ENCODE peak calls at places on chromosomes 16 and 17, in five cellular contexts. One of them, this sample, is unnamed.

GRCh38 chr17:7440113-7440822 is 956 bp downstream of the FGF11 start:
- DNase-seq in ACHN: peak; percentile 71
- DNase-seq in A549: peak; percentile 39
- DNase-seq in cardiac septum: no peak
- DNase-seq in progenitor cell of endocrine pancreas: no peak
- DNase-seq in this sample: peak; percentile 81

GRCh38 chr16:20611975-20612471 is 35.9 kb upstream of the ACSM2B start:
- DNase-seq in ACHN: no peak
- DNase-seq in A549: no peak
- DNase-seq in cardiac septum: no peak
- DNase-seq in progenitor cell of endocrine pancreas: no peak
- DNase-seq in this sample: peak; percentile 88

GRCh38 chr16:49603956-49604355 is 230.4 kb downstream of the C16orf78 start:
- DNase-seq in ACHN: no peak
- DNase-seq in A549: no peak
- DNase-seq in cardiac septum: no peak
- DNase-seq in progenitor cell of endocrine pancreas: no peak
- DNase-seq in this sample: no peak

GRCh38 chr17:80872011-80872929 is 119.4 kb upstream of the CHMP6 start:
- DNase-seq in ACHN: no peak
- DNase-seq in A549: no peak
- DNase-seq in cardiac septum: no peak
- DNase-seq in progenitor cell of endocrine pancreas: no peak
- DNase-seq in this sample: peak; percentile 71

GRCh38 chr16:58863761-58864160 is 129.6 kb upstream of the GOT2 start:
- DNase-seq in ACHN: no peak
- DNase-seq in A549: no peak
- DNase-seq in cardiac septum: no peak
- DNase-seq in progenitor cell of endocrine pancreas: no peak
- DNase-seq in this sample: no peak

GRCh38 chr17:2239882-2240430 is 63.6 kb downstream of the SMG6 start:
- DNase-seq in ACHN: peak; percentile 70
- DNase-seq in A549: peak; percentile 34
- DNase-seq in cardiac septum: no peak
- DNase-seq in progenitor cell of endocrine pancreas: no peak
- DNase-seq in this sample: peak; percentile 60

GRCh38 chr17:71063559-71063958 is 894.2 kb downstream of the KCNJ2 start:
- DNase-seq in ACHN: no peak
- DNase-seq in A549: no peak
- DNase-seq in cardiac septum: no peak
- DNase-seq in progenitor cell of endocrine pancreas: no peak
- DNase-seq in this sample: no peak

GRCh38 chr16:68400083-68400923 is 48.0 kb downstream of the SMPD3 start:
- DNase-seq in ACHN: no peak
- DNase-seq in A549: no peak
- DNase-seq in cardiac septum: no peak
- DNase-seq in progenitor cell of endocrine pancreas: no peak
- DNase-seq in this sample: no peak

GRCh38 chr17:21291357-21291756 is 6.8 kb downstream of the MAP2K3 start:
- DNase-seq in ACHN: no peak
- DNase-seq in A549: no peak
- DNase-seq in cardiac septum: no peak
- DNase-seq in progenitor cell of endocrine pancreas: no peak
- DNase-seq in this sample: no peak